ENCODE peak calls at places on chromosome 18, in eight cellular contexts. W, B, F, Q, K, O, D and R are unnamed samples.

GRCh38 chr18:47996091-47996541 is 65.7 kb upstream of the SMAD2 start:
- DNase-seq in W (no peak), B (no peak), F (no peak), Q (no peak), K (peak), O (no peak), D (peak), R (no peak)

GRCh38 chr18:10015288-10015701 is 101.5 kb downstream of the VAPA start:
- DNase-seq in W (peak), B (peak), F (peak), Q (peak), K (no peak), O (no peak), D (peak), R (no peak)

GRCh38 chr18:31878358-31878757 is 64.6 kb downstream of the TRAPPC8 start:
- DNase-seq in W (no peak), B (no peak), F (no peak), Q (no peak), K (no peak), O (no peak), D (no peak), R (no peak)

GRCh38 chr18:42520074-42520473 is 565.0 kb downstream of the PIK3C3 start:
- DNase-seq in W (no peak), B (no peak), F (no peak), Q (no peak), K (no peak), O (no peak), D (no peak), R (no peak)

GRCh38 chr18:6022840-6023239 is 127.5 kb upstream of the TMEM200C start:
- DNase-seq in W (no peak), B (peak), F (no peak), Q (no peak), K (no peak), O (no peak), D (no peak), R (no peak)

GRCh38 chr18:77129150-77129551 is 3.4 kb downstream of the MBP start:
- DNase-seq in W (peak), B (peak), F (peak), Q (peak), K (no peak), O (no peak), D (peak), R (no peak)

GRCh38 chr18:54852780-54853675 is 24.8 kb downstream of the RAB27B start:
- DNase-seq in W (peak), B (peak), F (peak), Q (no peak), K (no peak), O (no peak), D (no peak), R (no peak)

GRCh38 chr18:3219621-3220335 is at the start of gene MYOM1:
- DNase-seq in W (no peak), B (no peak), F (no peak), Q (no peak), K (no peak), O (no peak), D (no peak), R (no peak)

GRCh38 chr18:29321561-29321960 is 1144.6 kb upstream of the CDH2 start:
- DNase-seq in W (no peak), B (no peak), F (peak), Q (no peak), K (no peak), O (no peak), D (peak), R (no peak)

GRCh38 chr18:21369146-21369545 is 127.1 kb downstream of the GREB1L start:
- DNase-seq in W (no peak), B (peak), F (peak), Q (peak), K (no peak), O (no peak), D (no peak), R (no peak)

GRCh38 chr18:28890796-28891195 is 713.9 kb upstream of the CDH2 start:
- DNase-seq in W (no peak), B (no peak), F (no peak), Q (no peak), K (no peak), O (no peak), D (peak), R (no peak)

GRCh38 chr18:61531182-61531581 is 198.0 kb downstream of the CDH20 start:
- DNase-seq in W (peak), B (no peak), F (peak), Q (no peak), K (peak), O (no peak), D (no peak), R (no peak)

GRCh38 chr18:56034954-56035353 is 447.0 kb upstream of the TCF4 start:
- DNase-seq in W (no peak), B (peak), F (no peak), Q (no peak), K (no peak), O (no peak), D (peak), R (no peak)

GRCh38 chr18:56550121-56550520 is 88.3 kb downstream of the TXNL1 start:
- DNase-seq in W (peak), B (no peak), F (peak), Q (no peak), K (no peak), O (no peak), D (no peak), R (no peak)

GRCh38 chr18:35526476-35527120 is 28.8 kb upstream of the INO80C start:
- DNase-seq in W (peak), B (peak), F (peak), Q (no peak), K (no peak), O (no peak), D (peak), R (no peak)

GRCh38 chr18:34562252-34562870 is 147.7 kb upstream of the DTNA start:
- DNase-seq in W (no peak), B (no peak), F (no peak), Q (no peak), K (no peak), O (no peak), D (no peak), R (no peak)

GRCh38 chr18:30280861-30281470 is 761.6 kb downstream of the DSC3 start:
- DNase-seq in W (peak), B (peak), F (peak), Q (peak), K (peak), O (no peak), D (peak), R (no peak)

GRCh38 chr18:55343396-55344073 is 244.5 kb downstream of the TCF4 start:
- DNase-seq in W (peak), B (peak), F (peak), Q (peak), K (no peak), O (no peak), D (peak), R (no peak)

GRCh38 chr18:4734903-4735302 is 279.8 kb upstream of the DLGAP1 start:
- DNase-seq in W (no peak), B (no peak), F (no peak), Q (no peak), K (no peak), O (no peak), D (no peak), R (no peak)

GRCh38 chr18:44796505-44797198 is 116.0 kb downstream of the SETBP1 start:
- DNase-seq in W (no peak), B (no peak), F (no peak), Q (no peak), K (no peak), O (no peak), D (no peak), R (no peak)

GRCh38 chr18:10072659-10073309 is 159.0 kb downstream of the VAPA start:
- DNase-seq in W (peak), B (peak), F (peak), Q (peak), K (no peak), O (no peak), D (peak), R (no peak)

GRCh38 chr18:11872479-11873136 is 21.4 kb downstream of the CHMP1B start:
- DNase-seq in W (peak), B (no peak), F (peak), Q (peak), K (no peak), O (peak), D (peak), R (no peak)

GRCh38 chr18:29644276-29644675 is 1398.3 kb downstream of the DSC3 start:
- DNase-seq in W (peak), B (no peak), F (peak), Q (peak), K (no peak), O (no peak), D (peak), R (no peak)

GRCh38 chr18:76643996-76644395 is 149.0 kb upstream of the ZNF516 start:
- DNase-seq in W (no peak), B (no peak), F (no peak), Q (no peak), K (no peak), O (no peak), D (peak), R (no peak)

GRCh38 chr18:3675446-3675845 is 225.5 kb downstream of the TGIF1 start:
- DNase-seq in W (no peak), B (no peak), F (peak), Q (peak), K (no peak), O (no peak), D (peak), R (no peak)

GRCh38 chr18:67117804-67118203 is 398.7 kb downstream of the DSEL start:
- DNase-seq in W (no peak), B (no peak), F (peak), Q (no peak), K (no peak), O (no peak), D (no peak), R (no peak)

GRCh38 chr18:8468911-8469310 is 140.3 kb upstream of the RAB12 start:
- DNase-seq in W (peak), B (no peak), F (peak), Q (no peak), K (peak), O (no peak), D (no peak), R (no peak)

GRCh38 chr18:34933880-34934689 is 107.1 kb upstream of the MAPRE2 start:
- DNase-seq in W (peak), B (peak), F (no peak), Q (no peak), K (no peak), O (no peak), D (peak), R (no peak)

GRCh38 chr18:64017870-64018269 is 48.0 kb downstream of the SERPINB8 start:
- DNase-seq in W (peak), B (peak), F (peak), Q (peak), K (no peak), O (peak), D (peak), R (no peak)
- TF ChIP-seq CTCF in W (peak), B (peak), F (peak), Q (peak), K (peak), O (peak), D (peak), R (peak)

DNA sequence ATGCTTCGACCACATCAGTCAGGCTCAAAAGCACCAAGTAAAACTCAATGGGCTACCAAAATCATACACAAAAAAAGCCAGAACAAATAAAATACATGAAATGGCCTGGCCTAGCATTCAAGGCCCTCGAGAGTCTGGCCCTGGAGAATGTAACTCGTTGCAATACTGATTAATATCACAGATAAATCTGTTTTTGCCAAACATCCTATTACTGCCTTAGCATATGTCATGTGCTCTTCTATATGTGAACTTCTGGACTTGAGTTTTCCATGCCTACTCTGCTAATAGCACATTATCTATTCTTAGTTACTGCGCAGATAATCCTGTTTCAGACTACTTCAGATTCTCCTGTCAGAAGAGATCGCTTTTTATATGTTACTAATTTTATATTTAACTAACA is 250.7 kb upstream of the SMAD7 start:
- DNase-seq in W (no peak), B (no peak), F (no peak), Q (no peak), K (peak), O (no peak), D (no peak), R (no peak)
- TF ChIP-seq CTCF in W (no peak), B (no peak), F (no peak), Q (no peak), K (no peak), O (no peak), D (no peak), R (no peak)

DNA sequence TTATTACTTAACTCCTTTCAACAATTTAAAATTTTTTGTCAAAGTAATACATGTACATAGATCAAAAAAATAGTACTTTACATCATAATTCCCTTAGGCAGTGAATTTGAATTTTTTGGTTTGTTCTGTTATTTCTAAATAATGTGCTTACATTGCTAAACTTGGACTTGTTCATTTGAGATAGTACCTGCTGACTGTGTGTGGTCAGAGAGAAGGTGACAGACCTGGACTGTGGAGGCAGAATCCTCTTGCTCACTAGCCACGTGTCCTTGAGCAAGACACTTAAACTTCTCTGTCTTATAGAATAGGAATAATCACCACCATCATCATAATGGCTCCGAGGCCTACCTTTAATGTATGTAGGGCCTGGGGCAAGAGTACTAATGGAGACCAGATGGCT is 33.3 kb downstream of the ZNF532 start:
- DNase-seq in W (no peak), B (no peak), F (no peak), Q (no peak), K (no peak), O (no peak), D (no peak), R (no peak)
- TF ChIP-seq CTCF in W (no peak), B (no peak), F (no peak), Q (no peak), K (no peak), O (no peak), D (no peak), R (no peak)

DNA sequence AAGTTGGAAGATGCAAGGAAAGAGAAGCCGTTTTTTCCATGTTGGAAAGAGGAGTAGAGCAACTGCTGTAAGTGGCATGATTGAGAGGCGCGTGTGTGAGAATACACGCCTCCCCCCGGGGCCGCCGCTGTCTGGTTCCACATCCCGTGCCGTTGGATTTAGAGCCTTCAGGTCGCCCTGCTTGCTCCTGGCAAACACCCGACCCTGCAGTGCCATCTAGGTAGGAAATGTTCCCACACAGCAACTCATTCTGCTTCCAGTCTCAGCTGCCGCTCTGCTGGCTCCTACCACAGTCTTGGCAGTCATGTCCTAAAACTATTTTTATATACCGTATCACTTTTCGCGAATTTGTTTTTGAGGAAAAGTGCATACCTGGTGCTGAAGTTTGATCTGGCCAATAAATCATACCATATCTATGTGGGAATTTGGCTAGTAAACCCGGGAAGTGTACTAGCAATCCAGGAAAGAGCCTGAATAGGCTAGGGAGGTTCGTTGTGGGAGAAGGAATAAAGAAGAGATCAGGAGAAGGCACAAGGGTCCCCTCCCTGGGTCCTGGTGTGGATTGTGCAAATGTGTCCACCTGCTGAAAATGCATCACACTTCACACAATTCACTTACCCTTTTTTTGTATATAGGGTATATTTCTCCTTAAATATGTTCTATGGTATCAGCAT is 372.7 kb downstream of the FBXO15 start:
- DNase-seq in W (no peak), B (no peak), F (no peak), Q (no peak), K (peak), O (no peak), D (peak), R (no peak)
- TF ChIP-seq CTCF in W (no peak), B (no peak), F (no peak), Q (no peak), K (no peak), O (no peak), D (peak), R (no peak)

GRCh38 chr18:32899819-32900218 is 127.0 kb upstream of the KLHL14 start:
- DNase-seq in W (peak), B (peak), F (peak), Q (no peak), K (no peak), O (no peak), D (no peak), R (no peak)
- TF ChIP-seq CTCF in W (peak), B (no peak), F (peak), Q (no peak), K (no peak), O (no peak), D (no peak), R (no peak)

DNA sequence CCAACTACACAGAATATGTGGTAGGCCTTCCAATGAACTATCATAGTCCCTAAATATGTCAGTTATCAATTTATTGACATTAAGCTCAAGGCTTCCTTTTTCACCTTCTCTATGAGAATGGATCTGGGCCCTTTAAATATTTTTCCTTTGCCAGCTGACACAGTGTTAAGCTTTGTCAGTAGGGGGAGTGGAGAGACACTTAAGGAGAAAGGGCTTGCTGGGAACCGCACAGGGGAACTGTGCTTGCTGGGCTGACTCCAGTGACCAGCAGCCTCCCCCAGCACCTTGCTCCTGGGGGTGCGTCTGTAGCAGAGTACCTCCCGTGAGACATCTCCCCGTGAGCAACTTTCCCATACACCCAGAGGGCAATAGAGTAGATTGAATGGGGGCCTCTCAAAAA is 6.5 kb upstream of the PTPN2 start:
- DNase-seq in W (peak), B (no peak), F (peak), Q (no peak), K (no peak), O (no peak), D (no peak), R (no peak)
- TF ChIP-seq CTCF in W (peak), B (peak), F (peak), Q (peak), K (peak), O (no peak), D (peak), R (peak)

DNA sequence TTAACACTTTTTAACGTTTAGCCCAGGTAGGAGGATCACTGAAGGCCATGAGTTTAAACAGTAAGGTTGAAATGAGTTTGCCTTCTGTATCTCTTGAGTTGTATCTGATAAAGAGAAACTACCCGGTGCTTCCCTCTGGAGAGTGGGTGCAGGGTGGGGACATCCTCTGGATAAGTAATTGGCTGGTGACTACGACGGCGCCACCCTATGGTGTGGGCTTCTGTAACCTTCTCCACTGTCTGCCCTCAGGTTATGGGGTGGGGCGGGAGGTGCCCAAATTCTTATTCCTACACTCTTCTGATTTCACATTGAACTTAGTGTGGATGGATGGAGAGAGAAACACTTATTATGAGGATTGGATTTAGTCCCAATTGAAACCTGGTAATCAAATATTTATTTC is 68.8 kb downstream of the LDLRAD4 start:
- DNase-seq in W (no peak), B (no peak), F (no peak), Q (no peak), K (no peak), O (no peak), D (no peak), R (no peak)
- TF ChIP-seq CTCF in W (no peak), B (no peak), F (no peak), Q (no peak), K (no peak), O (no peak), D (no peak), R (no peak)

GRCh38 chr18:79606621-79607331 is 72.8 kb upstream of the CTDP1 start:
- DNase-seq in W (no peak), B (no peak), F (no peak), Q (no peak), K (no peak), O (no peak), D (no peak), R (peak)

GRCh38 chr18:79608535-79608934 is 71.1 kb upstream of the CTDP1 start:
- DNase-seq in W (no peak), B (no peak), F (no peak), Q (no peak), K (no peak), O (no peak), D (no peak), R (peak)

GRCh38 chr18:79608069-79608468 is 71.5 kb upstream of the CTDP1 start:
- DNase-seq in W (no peak), B (no peak), F (no peak), Q (no peak), K (no peak), O (no peak), D (no peak), R (peak)

GRCh38 chr18:79609021-79609461 is 70.6 kb upstream of the CTDP1 start:
- DNase-seq in W (no peak), B (no peak), F (no peak), Q (no peak), K (no peak), O (no peak), D (no peak), R (peak)

GRCh38 chr18:79607361-79607930 is 72.2 kb upstream of the CTDP1 start:
- DNase-seq in W (no peak), B (no peak), F (no peak), Q (no peak), K (no peak), O (no peak), D (no peak), R (peak)
- TF ChIP-seq CTCF in W (no peak), B (no peak), F (no peak), Q (no peak), K (no peak), O (no peak), D (no peak), R (no peak)

GRCh38 chr18:53153800-53154199 is 813.8 kb downstream of the DCC start:
- DNase-seq in W (no peak), B (no peak), F (no peak), Q (no peak), K (no peak), O (no peak), D (no peak), R (no peak)

GRCh38 chr18:53147472-53147871 is 807.5 kb downstream of the DCC start:
- DNase-seq in W (no peak), B (no peak), F (no peak), Q (no peak), K (no peak), O (no peak), D (no peak), R (no peak)

GRCh38 chr18:53148056-53148574 is 808.1 kb downstream of the DCC start:
- DNase-seq in W (no peak), B (no peak), F (no peak), Q (no peak), K (no peak), O (no peak), D (no peak), R (no peak)

GRCh38 chr18:53152478-53152877 is 812.5 kb downstream of the DCC start:
- DNase-seq in W (no peak), B (no peak), F (no peak), Q (no peak), K (no peak), O (no peak), D (no peak), R (no peak)

GRCh38 chr18:53153281-53153680 is 813.3 kb downstream of the DCC start:
- DNase-seq in W (peak), B (no peak), F (no peak), Q (no peak), K (peak), O (peak), D (no peak), R (no peak)
- TF ChIP-seq CTCF in W (no peak), B (no peak), F (no peak), Q (peak), K (peak), O (no peak), D (no peak), R (no peak)